ENCODE peak calls at places on chromosomes 6 and 20, in four cellular contexts. S, H, A and C are unnamed samples.

GRCh38 chr20:38034108-38034649 is 633 bp downstream of the RPRD1B start:
- DNase-seq in S (no peak), H (no peak), A (peak; percentile 35), C (no peak)

GRCh38 chr6:3438190-3439167 is 18.4 kb downstream of the SLC22A23 start:
- DNase-seq in S (no peak), H (peak; percentile 68), A (no peak), C (no peak)

GRCh38 chr6:79372757-79373156 is 138.3 kb upstream of the HMGN3 start:
- DNase-seq in S (no peak), H (no peak), A (no peak), C (no peak)

GRCh38 chr6:160002882-160003281 is 34.0 kb downstream of the IGF2R start:
- DNase-seq in S (no peak), H (no peak), A (no peak), C (no peak)

GRCh38 chr6:139175389-139175788 is 40.5 kb downstream of the HECA start:
- DNase-seq in S (no peak), H (no peak), A (no peak), C (no peak)

GRCh38 chr6:149852881-149853280 is 11.3 kb downstream of the LRP11 start:
- DNase-seq in S (no peak), H (no peak), A (no peak), C (no peak)

GRCh38 chr20:58711266-58712051 is 18.9 kb downstream of the NPEPL1 start:
- DNase-seq in S (no peak), H (no peak), A (no peak), C (no peak)

GRCh38 chr20:15100506-15101160 is 763.2 kb upstream of the FLRT3 start:
- DNase-seq in S (no peak), H (no peak), A (no peak), C (no peak)

GRCh38 chr6:7974932-7975763 is 64.6 kb upstream of the TXNDC5 start:
- DNase-seq in S (no peak), H (peak; percentile 100), A (peak; percentile 89), C (no peak)

GRCh38 chr6:130675072-130675471 is 152.1 kb upstream of the SMLR1 start:
- DNase-seq in S (no peak), H (no peak), A (no peak), C (no peak)

GRCh38 chr6:28137458-28138020 is 4.1 kb upstream of the ZKSCAN8 start:
- DNase-seq in S (no peak), H (no peak), A (peak; percentile 29), C (peak; percentile 62)

GRCh38 chr6:335572-335971 is 43.3 kb downstream of the DUSP22 start:
- DNase-seq in S (no peak), H (no peak), A (no peak), C (no peak)

GRCh38 chr20:10863337-10864060 is 189.7 kb upstream of the JAG1 start:
- DNase-seq in S (no peak), H (no peak), A (no peak), C (no peak)

GRCh38 chr20:10868299-10868698 is 194.5 kb upstream of the JAG1 start:
- DNase-seq in S (no peak), H (no peak), A (no peak), C (no peak)

GRCh38 chr20:10861619-10862018 is 187.8 kb upstream of the JAG1 start:
- DNase-seq in S (no peak), H (peak; percentile 59), A (no peak), C (no peak)

GRCh38 chr20:10861086-10861485 is 187.3 kb upstream of the JAG1 start:
- DNase-seq in S (no peak), H (no peak), A (no peak), C (no peak)

DNA sequence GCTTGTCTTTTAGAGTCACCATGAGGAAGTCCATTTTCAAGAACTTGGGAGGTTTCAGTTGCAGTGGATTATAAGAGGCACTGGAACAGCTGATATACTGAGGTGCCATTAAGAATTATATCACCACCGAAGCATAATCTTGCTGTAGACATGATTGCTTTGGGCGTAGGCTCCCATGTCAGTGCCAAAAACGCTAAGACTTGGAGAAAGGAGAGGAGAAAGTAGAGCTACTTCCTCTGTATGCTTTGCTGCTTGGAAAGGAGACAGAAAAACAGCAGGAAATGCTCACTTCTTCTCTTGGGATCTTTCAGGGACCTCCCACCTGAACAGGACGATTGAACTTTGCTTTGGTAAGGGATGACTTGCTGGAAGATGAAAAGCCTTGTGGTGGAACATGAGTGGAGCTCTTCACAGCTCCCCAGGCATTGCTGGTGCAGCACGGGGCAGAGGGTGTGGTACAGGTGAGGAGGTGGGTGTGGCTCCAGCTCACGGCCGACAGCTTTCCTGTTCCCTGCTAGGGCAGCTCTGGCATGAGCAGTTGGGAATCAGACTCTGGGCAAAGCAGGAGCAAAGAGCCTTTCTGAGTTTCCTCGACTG is 190.4 kb upstream of the JAG1 start:
- DNase-seq in S (peak; percentile 31), H (no peak), A (no peak), C (no peak)
- TF ChIP-seq CBFB in S (no peak), H (no peak), A (no peak), C (no peak)

DNA sequence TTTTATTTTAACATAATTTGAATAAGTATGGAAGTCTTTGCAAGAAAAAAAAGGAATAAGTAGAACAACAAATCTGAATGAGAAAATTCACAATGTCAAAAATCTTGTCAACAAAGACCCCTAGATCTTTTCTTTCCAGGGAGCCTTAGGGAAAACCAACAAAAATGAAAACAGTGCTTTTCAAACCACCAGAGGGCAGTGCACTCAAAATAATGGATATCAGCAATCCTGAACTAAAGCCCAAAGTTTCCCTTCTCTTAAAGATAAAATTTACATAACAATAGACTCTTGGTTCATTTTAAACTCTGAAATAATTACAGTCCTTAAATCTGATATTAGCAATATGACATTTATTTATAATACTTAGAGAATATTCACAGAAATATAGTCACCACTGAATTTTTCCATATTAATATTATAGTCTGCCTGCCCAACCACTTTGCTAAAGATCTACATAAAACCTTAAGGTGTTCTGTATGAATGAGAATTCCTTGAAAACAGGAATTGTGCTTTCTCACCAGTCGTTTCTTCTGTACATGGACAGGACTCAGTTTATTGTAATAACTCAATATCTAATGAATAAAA is 105.3 kb upstream of the BMP5 start:
- DNase-seq in S (no peak), H (peak; percentile 42), A (no peak), C (no peak)
- TF ChIP-seq CBFB in S (no peak), H (no peak), A (no peak), C (no peak)

GRCh38 chr6:11656486-11656885 is 118.9 kb downstream of the TMEM170B start:
- DNase-seq in S (no peak), H (no peak), A (no peak), C (no peak)
- TF ChIP-seq CBFB in S (no peak), H (no peak), A (no peak), C (no peak)

GRCh38 chr20:31638317-31638716 is 605 bp downstream of the COX4I2 start:
- DNase-seq in S (no peak), H (no peak), A (no peak), C (no peak)
- TF ChIP-seq CBFB in S (no peak), H (no peak), A (no peak), C (no peak)